ENCODE peak calls at places on chromosomes 12 and 14, in six cellular contexts. D is SK-N-SH, X is H1, O is HepG2, K is HL-60, B is GM12878. P is an unnamed sample.

GRCh38 chr12:55829967-55830600 is 697 bp upstream of the DNAJC14 start:
- DNase-seq in D (peak; percentile 79), X (no peak), O (no peak), K (no peak), B (no peak), P (peak; percentile 60)

GRCh38 chr12:66627270-66627987 is 51.4 kb downstream of the GRIP1 start:
- DNase-seq in D (no peak), X (no peak), O (no peak), K (no peak), B (no peak), P (no peak)

GRCh38 chr12:77122236-77122635 is 56.9 kb upstream of the E2F7 start:
- DNase-seq in D (no peak), X (no peak), O (peak; percentile 13), K (no peak), B (no peak), P (no peak)

GRCh38 chr14:24309538-24310386 is at the start of gene LTB4R2:
- DNase-seq in D (no peak), X (no peak), O (no peak), K (no peak), B (no peak), P (no peak)

GRCh38 chr12:112473056-112473455 is 54.3 kb downstream of the PTPN11 start:
- DNase-seq in D (peak; percentile 20), X (no peak), O (no peak), K (no peak), B (no peak), P (peak; percentile 40)

GRCh38 chr12:50198829-50199228 is 31.7 kb upstream of the CERS5 start:
- DNase-seq in D (no peak), X (no peak), O (no peak), K (no peak), B (no peak), P (no peak)

GRCh38 chr12:103529306-103529705 is 33.5 kb upstream of the C12orf42 start:
- DNase-seq in D (no peak), X (no peak), O (no peak), K (no peak), B (no peak), P (no peak)

GRCh38 chr12:29796823-29797263 is 13.1 kb upstream of the TMTC1 start:
- DNase-seq in D (no peak), X (no peak), O (no peak), K (no peak), B (no peak), P (no peak)

GRCh38 chr14:35385042-35385839 is 19.3 kb downstream of the NFKBIA start:
- DNase-seq in D (peak; percentile 67), X (no peak), O (peak; percentile 85), K (no peak), B (no peak), P (peak; percentile 84)

GRCh38 chr12:110846615-110847566 is at the start of gene CCDC63:
- DNase-seq in D (peak; percentile 86), X (peak; percentile 25), O (peak; percentile 14), K (peak; percentile 44), B (no peak), P (peak; percentile 57)

GRCh38 chr14:105041841-105042765 is 21.2 kb upstream of the CDCA4 start:
- DNase-seq in D (no peak), X (no peak), O (no peak), K (no peak), B (no peak), P (no peak)

GRCh38 chr14:52848626-52849025 is 57.2 kb upstream of the GNPNAT1 start:
- DNase-seq in D (no peak), X (no peak), O (no peak), K (no peak), B (no peak), P (no peak)
- TF ChIP-seq GABPA in D (no peak), X (no peak), O (no peak), K (no peak), B (no peak), P (no peak)

GRCh38 chr14:89977668-89978067 is 21.9 kb downstream of the TDP1 start:
- DNase-seq in D (no peak), X (no peak), O (no peak), K (no peak), B (no peak), P (no peak)

DNA sequence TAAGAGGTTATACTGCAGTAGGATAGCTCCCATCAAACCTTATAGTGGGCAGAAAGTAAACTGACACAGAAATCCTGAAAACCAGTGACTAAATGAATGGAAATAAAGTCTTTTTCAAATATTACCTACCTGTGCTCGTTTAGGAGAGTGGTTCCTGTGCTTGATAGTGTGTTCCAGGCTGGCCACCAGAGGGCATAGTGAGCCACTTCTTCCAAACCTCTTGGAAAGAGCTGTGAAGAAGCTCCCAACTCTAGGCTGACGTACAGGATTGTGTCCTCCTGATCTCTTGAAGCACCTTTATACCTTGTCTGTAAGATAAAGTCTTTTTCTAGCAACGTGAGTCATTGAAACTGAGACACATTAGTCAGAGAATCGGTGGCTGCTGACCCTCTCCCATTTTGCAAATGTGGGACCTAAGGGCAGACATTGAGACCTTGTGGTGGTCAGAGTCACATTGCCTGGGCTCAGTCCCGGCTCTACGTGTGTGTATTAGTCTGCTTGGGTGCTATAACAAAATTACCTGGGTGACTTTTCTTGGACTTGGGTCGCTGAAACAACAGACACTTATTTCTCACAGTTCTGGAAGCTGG is 17.6 kb downstream of the TDP1 start:
- DNase-seq in D (peak; percentile 69), X (no peak), O (peak; percentile 56), K (peak; percentile 75), B (peak; percentile 4), P (peak; percentile 32)
- TF ChIP-seq GABPA in D (no peak), X (no peak), O (no peak), K (no peak), B (no peak), P (no peak)

GRCh38 chr12:120264086-120264485 is 1.4 kb downstream of the PXN start:
- DNase-seq in D (no peak), X (no peak), O (no peak), K (no peak), B (no peak), P (no peak)
- TF ChIP-seq GABPA in D (no peak), X (no peak), O (no peak), K (no peak), B (no peak), P (no peak)

DNA sequence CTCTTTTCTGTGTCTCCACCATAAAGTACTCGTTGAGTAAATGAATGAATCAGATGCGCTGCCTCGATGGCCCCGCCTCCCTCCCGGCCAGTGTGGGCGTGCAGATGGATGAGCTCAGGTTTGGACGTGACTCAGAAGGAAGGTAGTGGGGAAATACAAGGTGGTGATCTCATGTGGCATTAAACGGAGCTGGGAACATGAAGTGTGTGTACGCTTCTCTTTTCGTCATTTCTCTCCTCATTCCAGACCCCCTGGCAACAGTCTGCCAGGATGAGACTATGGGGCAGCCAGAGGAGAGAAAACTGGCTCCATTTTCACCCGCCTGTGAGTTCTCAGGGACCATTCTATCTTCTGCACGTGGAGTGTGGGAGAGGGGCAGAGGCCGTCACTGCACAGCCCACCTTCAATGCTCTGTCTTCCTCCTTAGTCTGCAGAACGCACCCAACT is 91.6 kb downstream of the TSPAN9 start:
- DNase-seq in D (no peak), X (peak; percentile 33), O (no peak), K (no peak), B (no peak), P (peak; percentile 11)
- TF ChIP-seq GABPA in D (no peak), X (no peak), O (no peak), K (no peak), B (no peak), P (no peak)

GRCh38 chr14:65001758-65002157 is 15.1 kb downstream of the FNTB start:
- DNase-seq in D (no peak), X (no peak), O (no peak), K (no peak), B (no peak), P (no peak)

GRCh38 chr14:65010211-65010931 is 23.7 kb downstream of the FNTB start:
- DNase-seq in D (no peak), X (no peak), O (no peak), K (no peak), B (no peak), P (no peak)

GRCh38 chr14:65003394-65003793 is 16.7 kb downstream of the FNTB start:
- DNase-seq in D (no peak), X (no peak), O (no peak), K (no peak), B (peak; percentile 55), P (no peak)

GRCh38 chr14:65002586-65003210 is 16.0 kb downstream of the FNTB start:
- DNase-seq in D (no peak), X (no peak), O (no peak), K (no peak), B (no peak), P (no peak)

DNA sequence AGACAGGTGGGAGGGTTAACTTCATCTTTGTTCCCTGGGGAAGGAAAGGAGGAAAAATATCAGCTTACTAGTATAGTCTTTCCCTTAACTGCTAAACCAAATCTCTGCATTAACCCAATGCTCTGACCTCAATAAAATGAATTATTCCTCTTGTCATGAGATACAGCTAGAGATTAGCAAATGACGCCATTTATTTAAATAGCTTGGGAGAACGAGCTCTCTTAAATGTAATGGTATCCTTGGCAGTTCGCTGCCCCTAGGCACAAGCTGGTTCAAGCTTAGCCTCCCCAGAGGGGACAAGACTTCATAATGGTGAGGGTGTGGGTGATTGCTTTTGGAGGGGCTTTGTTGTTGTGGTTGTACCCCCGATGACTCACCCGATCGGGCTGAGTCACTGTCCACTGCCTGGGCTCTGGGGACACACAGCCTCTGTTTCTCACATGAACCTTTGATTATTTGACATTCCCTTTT is 19.6 kb downstream of the FNTB start:
- DNase-seq in D (no peak), X (no peak), O (no peak), K (no peak), B (no peak), P (peak; percentile 42)
- TF ChIP-seq GABPA in D (no peak), X (no peak), O (no peak), K (no peak), B (no peak), P (no peak)

DNA sequence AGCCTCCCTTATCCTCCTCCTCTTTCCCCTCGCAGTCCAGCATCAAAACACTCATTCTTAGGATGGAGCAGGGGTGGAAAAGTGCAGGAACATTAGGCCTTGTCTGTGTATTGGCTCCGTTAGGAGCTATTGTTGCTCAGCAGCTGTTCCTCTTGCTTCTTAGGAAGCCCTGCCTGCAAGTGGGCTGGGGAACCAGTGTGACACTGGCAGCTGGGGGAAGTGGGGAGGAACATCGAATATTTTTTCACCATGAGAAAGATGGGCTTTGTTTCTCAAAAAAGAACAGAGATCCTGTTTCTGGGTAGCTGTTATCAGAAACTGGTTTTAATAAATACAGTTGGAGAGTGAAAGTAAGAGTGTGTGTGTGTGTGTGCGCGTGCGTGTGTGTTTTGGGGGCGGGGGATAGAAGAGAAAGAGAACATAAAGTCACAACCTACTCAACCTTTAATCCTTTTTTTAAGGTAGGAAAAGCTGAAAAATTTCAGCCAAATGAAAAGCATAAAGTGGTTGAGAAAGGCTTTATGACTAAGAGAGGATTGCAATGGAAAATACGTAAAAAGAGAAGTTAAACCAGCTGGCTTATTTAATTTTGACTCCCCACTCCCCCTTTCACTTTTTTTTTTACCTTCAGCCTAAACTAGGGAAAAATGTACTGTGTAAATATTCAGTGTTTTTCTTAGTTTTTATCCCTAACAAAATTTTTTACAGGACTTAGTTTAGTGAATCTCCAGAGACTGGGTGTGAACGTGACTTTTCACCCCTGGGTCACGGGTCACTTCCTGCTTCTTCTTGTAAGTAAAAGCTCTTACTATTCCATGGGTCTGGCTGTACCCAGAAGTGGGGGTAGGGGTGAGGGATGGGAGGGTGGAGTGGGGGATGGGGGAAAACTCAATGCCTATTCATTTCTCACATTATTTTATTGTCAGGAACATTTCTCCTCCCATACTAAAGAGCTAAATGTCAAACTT is 197.1 kb upstream of the PLEKHG7 start:
- DNase-seq in D (peak; percentile 3), X (no peak), O (no peak), K (peak; percentile 62), B (peak; percentile 86), P (no peak)
- TF ChIP-seq GABPA in D (no peak), X (no peak), O (no peak), K (no peak), B (peak; percentile 53), P (no peak)

P was measured in K562.